ENCODE peak calls at places on chromosome X, in four cellular contexts. H is HepG2, C is H1, L is GM12878. P is an unnamed sample.

GRCh38 chrX:41491267-41492004 is 44.3 kb downstream of the NYX start:
- DNase-seq in H (no peak), C (no peak), L (no peak), P (peak)

GRCh38 chrX:139738581-139738980 is 30.6 kb upstream of the MCF2 start:
- DNase-seq in C (no peak), H (no peak), L (no peak), P (no peak)

GRCh38 chrX:77009691-77010090 is 437.5 kb upstream of the FGF16 start:
- DNase-seq in C (no peak), H (no peak), L (no peak), P (no peak)

GRCh38 chrX:6383911-6384310 is 151.0 kb downstream of the VCX3A start:
- DNase-seq in H (no peak), C (no peak), L (no peak), P (peak)

GRCh38 chrX:151776113-151776790 is 41.7 kb downstream of the CNGA2 start:
- DNase-seq in L (no peak), C (no peak), H (no peak), P (peak)

GRCh38 chrX:111376897-111377601 is 34.9 kb downstream of the DCX start:
- DNase-seq in L (no peak), C (no peak), H (no peak), P (peak)

GRCh38 chrX:18961686-18962085 is 22.2 kb downstream of the PHKA2 start:
- DNase-seq in H (no peak), L (no peak), C (no peak), P (no peak)

GRCh38 chrX:125757794-125758564 is 408.1 kb downstream of the DCAF12L2 start:
- DNase-seq in H (no peak), C (no peak), L (no peak), P (no peak)

GRCh38 chrX:109889289-109890006 is 113.5 kb upstream of the TMEM164 start:
- DNase-seq in L (peak), C (no peak), H (peak), P (no peak)

GRCh38 chrX:7139202-7140081 is 8.1 kb upstream of the STS start:
- DNase-seq in C (no peak), H (no peak), L (no peak), P (no peak)

GRCh38 chrX:120857240-120857639 is 18.4 kb downstream of the CT47B1 start:
- DNase-seq in H (no peak), C (peak), L (no peak), P (peak)

GRCh38 chrX:120429776-120430535 is 39.1 kb downstream of the LAMP2 start:
- DNase-seq in H (no peak), C (no peak), L (no peak), P (no peak)

GRCh38 chrX:97895751-97896150 is 1012.0 kb downstream of the RPA4 start:
- DNase-seq in C (no peak), L (no peak), H (no peak), P (no peak)

GRCh38 chrX:140817943-140818342 is 108.4 kb downstream of the LINC00632 start:
- DNase-seq in H (no peak), L (no peak), C (no peak), P (no peak)

GRCh38 chrX:155143959-155144548 is 72.2 kb upstream of the VBP1 start:
- DNase-seq in C (no peak), L (no peak), H (no peak), P (no peak)
- H3K4me3 ChIP-seq in C (no peak), L (no peak), H (no peak), P (no peak)

DNA sequence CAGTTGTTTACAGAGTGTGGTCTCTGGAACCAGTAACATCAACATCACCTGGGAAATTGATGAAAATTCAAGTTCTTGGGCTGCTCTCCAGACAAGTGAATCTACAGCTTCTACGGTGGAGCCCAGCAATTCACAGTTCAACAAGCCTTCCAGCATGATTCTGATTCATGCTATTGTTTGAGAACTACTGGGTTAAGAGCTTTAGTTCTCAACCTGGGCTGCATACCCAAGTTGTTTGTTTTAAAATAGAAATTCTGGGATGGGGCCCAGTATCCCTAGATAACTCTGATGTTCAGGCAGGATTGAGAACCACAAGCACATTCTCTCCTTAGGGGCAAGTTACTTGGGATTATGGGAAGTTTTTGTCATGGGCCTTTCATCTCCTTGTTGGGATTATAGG is 37.9 kb upstream of the PGK1 start:
- DNase-seq in C (no peak), L (no peak), H (no peak), P (no peak)
- TF ChIP-seq SUZ12 in C (no peak), L (no peak), H (no peak), P (no peak)

DNA sequence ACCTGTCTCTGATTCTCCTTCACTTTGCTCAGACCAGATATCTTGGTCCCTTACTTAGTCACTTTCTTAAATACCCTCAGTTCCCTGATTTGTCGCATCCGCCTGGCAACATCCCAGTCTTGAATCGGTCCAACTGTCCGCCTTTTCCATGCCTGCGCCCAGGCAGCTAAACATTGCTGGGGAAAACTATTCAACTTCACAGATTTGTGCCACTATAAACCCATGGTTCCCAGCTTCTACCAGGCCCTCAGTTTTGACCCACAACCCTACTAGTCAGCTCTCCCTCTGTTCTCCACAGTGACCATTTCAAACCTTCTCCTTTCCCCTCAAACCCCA is 451 bp upstream of the FGD1 start:
- DNase-seq in H (no peak), L (no peak), C (no peak), P (no peak)
- H3K9ac ChIP-seq in H (no peak), L (no peak), C (no peak), P (peak)

GRCh38 chrX:10611441-10612090 is 8.8 kb downstream of the MID1 start:
- DNase-seq in L (no peak), C (no peak), H (no peak), P (peak)
- H3K4me3 ChIP-seq in L (no peak), C (no peak), H (no peak), P (no peak)

GRCh38 chrX:16796298-16796697 is 10.0 kb downstream of the TXLNG start:
- DNase-seq in L (no peak), C (no peak), H (no peak), P (no peak)
- TF ChIP-seq SUZ12 in L (no peak), C (no peak), H (no peak), P (no peak)

DNA sequence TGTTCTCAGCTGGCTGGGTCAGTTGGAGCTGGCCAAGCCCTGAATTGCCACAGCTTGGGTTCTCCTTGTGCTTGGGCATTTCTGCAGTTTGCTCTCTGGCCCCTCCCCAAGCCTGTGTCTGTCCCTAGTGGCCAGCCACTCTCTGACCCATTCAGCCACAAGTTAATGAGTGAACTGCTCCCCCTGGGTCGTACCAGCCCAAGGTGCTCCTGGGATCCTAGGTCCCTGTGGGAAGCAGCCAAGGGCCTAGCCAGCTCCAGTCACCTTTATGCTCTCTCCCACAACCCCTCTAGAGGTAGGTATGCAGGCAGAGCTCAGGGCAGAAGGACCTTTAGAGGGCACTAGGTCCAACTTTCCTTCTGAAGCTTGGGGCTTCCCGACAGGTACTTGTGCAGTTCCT is 51.5 kb downstream of the STARD8 start:
- DNase-seq in L (no peak), C (no peak), H (peak), P (no peak)
- H3K9ac ChIP-seq in L (no peak), C (no peak), H (no peak), P (no peak)

DNA sequence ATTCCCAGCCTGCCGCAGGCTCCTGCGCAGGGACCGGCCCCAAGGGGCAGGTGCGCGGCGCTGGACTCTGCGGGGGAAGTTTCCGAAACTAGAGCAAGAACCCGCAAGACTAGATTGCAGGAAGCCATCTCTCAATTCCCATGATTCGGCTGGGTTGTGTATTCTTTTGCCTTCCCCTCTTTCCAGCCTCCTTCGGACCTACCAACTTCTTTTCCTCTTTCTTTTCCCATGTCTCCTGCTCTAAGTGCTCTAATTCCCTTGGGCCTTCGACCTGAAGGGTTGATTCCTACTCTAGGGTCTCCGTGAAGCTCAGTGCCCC is 645 bp upstream of the OPHN1 start:
- DNase-seq in C (no peak), H (no peak), L (no peak), P (no peak)
- H3K4me3 ChIP-seq in C (peak), H (peak), L (no peak), P (peak)

DNA sequence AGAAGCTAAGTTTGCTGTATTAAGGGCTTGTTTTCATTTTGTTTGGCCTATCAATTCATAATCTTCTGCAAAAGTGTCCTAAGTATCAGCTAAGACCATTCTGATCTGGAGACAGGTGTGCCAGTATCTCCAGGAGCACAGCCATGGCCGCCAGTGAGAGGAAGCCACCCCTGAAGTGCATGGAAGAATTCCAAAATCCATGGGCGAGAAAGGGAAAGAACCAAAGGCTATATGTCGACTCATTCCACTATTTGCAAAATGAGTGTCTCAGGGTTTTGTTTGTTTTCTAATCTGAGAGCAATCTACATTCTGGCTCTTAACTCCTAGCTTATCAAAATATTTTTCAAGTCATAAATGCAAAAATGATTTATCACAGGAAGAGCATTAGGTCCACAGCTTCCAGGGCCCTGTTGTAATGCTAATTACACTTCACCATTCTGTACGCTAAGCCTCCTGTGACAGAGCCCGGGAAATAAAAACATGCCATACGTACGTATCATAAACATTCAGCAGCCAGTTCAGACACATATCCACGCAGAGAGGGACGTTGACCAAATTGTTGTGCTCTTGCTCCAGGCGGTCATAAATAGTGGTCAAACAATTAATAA is 137.3 kb upstream of the FTHL17 start:
- DNase-seq in C (no peak), L (no peak), H (no peak), P (no peak)
- TF ChIP-seq SUZ12 in C (no peak), L (no peak), H (no peak), P (no peak)

DNA sequence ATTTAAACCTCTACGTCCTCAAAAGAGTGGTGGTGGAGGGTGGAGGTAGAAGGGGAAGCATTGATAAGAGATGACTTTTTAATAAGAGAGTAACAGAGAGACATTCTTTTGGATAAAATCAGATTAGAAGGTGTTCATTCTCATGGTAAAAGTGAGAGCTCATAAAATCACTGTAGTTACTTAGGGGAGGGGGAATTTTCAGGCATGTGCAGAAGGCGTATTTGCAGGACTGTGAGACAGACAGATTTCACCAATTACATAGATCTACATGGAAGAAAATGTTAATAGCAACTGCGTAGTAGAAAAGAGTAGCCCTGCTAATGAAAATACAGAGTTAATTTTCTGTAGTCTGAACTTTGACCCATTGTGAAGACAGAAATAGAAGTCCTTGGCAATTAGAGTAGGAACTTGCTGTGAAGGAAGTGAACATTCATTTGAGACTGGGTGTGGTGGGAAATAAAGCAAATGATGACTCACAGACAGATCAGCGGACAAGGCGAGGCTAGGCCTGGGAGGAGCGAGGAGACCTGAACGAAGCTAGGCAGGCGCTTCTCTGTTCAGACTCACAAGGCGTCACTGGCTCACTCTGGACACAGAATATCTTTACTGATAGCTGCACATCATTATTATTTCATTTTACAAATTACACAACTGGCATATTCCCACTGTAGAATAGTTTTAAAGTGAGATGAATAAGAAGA is 57.2 kb upstream of the FAM9C start:
- DNase-seq in C (no peak), L (no peak), H (no peak), P (no peak)
- H3K9ac ChIP-seq in C (no peak), L (no peak), H (no peak), P (no peak)

DNA sequence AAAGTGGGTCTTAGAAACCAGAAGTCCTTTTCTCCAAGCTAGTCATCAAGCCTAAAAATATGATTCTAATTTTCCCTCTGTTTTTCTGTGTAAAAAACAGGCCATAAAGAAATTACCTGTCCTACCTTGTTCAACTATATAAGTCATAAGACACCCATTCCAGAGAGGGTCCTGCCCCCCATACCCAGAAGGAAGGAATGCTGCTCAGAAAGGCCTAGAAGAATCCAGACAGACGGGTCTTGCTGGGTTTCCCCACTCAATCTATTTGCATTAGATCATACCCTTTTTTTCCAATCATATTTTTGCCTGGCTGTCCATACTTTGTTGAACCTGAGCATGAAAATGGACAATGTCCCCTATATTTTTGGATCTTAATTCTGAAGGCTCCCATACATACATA is 16.3 kb upstream of the XAGE2 start:
- DNase-seq in L (no peak), C (no peak), H (no peak), P (no peak)
- H3K4me3 ChIP-seq in L (no peak), C (no peak), H (no peak), P (no peak)